ENCODE peak calls at places on chromosomes 12 and 14, in four cellular contexts. One of them, this sample, is unnamed.

GRCh38 chr14:76117789-76118188 is 33.9 kb upstream of the GPATCH2L start:
- DNase-seq in HCT116: no peak
- DNase-seq in hepatocyte: no peak
- DNase-seq in PC-3: no peak
- DNase-seq in this sample: no peak

GRCh38 chr14:94342334-94342934 is 19.3 kb upstream of the SERPINA6 start:
- DNase-seq in HCT116: peak; percentile 95
- DNase-seq in hepatocyte: peak; percentile 92
- DNase-seq in PC-3: peak; percentile 93
- DNase-seq in this sample: no peak

GRCh38 chr14:34693228-34693939 is 21.0 kb downstream of the CFL2 start:
- DNase-seq in HCT116: peak; percentile 37
- DNase-seq in hepatocyte: peak; percentile 42
- DNase-seq in PC-3: peak; percentile 32
- DNase-seq in this sample: peak; percentile 16

GRCh38 chr14:54135804-54136280 is 179.2 kb upstream of the BMP4 start:
- DNase-seq in HCT116: no peak
- DNase-seq in hepatocyte: no peak
- DNase-seq in PC-3: no peak
- DNase-seq in this sample: no peak

GRCh38 chr12:19236656-19237055 is 107.1 kb downstream of the PLEKHA5 start:
- DNase-seq in HCT116: no peak
- DNase-seq in hepatocyte: no peak
- DNase-seq in PC-3: no peak
- DNase-seq in this sample: no peak

GRCh38 chr12:21773799-21774198 is 707 bp downstream of the KCNJ8 start:
- DNase-seq in HCT116: no peak
- DNase-seq in hepatocyte: no peak
- DNase-seq in PC-3: no peak
- DNase-seq in this sample: peak; percentile 15

GRCh38 chr14:73591690-73592448 is at the start of gene ACOT4:
- DNase-seq in HCT116: no peak
- DNase-seq in hepatocyte: peak; percentile 63
- DNase-seq in PC-3: peak; percentile 65
- DNase-seq in this sample: peak; percentile 50

GRCh38 chr12:111122458-111122878 is 202.1 kb upstream of the MYL2 start:
- DNase-seq in HCT116: no peak
- DNase-seq in hepatocyte: no peak
- DNase-seq in PC-3: no peak
- DNase-seq in this sample: no peak

GRCh38 chr14:37172024-37172869 is at the start of gene SLC25A21:
- DNase-seq in HCT116: peak; percentile 71
- DNase-seq in hepatocyte: peak; percentile 83
- DNase-seq in PC-3: peak; percentile 87
- DNase-seq in this sample: peak; percentile 85

GRCh38 chr14:85054178-85054577 is 475.8 kb upstream of the FLRT2 start:
- DNase-seq in HCT116: no peak
- DNase-seq in hepatocyte: no peak
- DNase-seq in PC-3: no peak
- DNase-seq in this sample: no peak

GRCh38 chr14:69268763-69269162 is 8.8 kb downstream of the GALNT16 start:
- DNase-seq in HCT116: no peak
- DNase-seq in hepatocyte: no peak
- DNase-seq in PC-3: peak; percentile 63
- DNase-seq in this sample: no peak

GRCh38 chr12:20426956-20427355 is 58.6 kb downstream of the PDE3A start:
- DNase-seq in HCT116: no peak
- DNase-seq in hepatocyte: no peak
- DNase-seq in PC-3: no peak
- DNase-seq in this sample: no peak

GRCh38 chr14:102930753-102931579 is 8.5 kb downstream of the AMN start:
- DNase-seq in HCT116: peak; percentile 40
- DNase-seq in hepatocyte: peak; percentile 34
- DNase-seq in PC-3: peak; percentile 62
- DNase-seq in this sample: peak; percentile 49

GRCh38 chr12:26648584-26648983 is 184.4 kb downstream of the ITPR2 start:
- DNase-seq in HCT116: no peak
- DNase-seq in hepatocyte: no peak
- DNase-seq in PC-3: peak; percentile 82
- DNase-seq in this sample: no peak

GRCh38 chr12:57894577-57895292 is 46.6 kb upstream of the ATP23 start:
- DNase-seq in HCT116: no peak
- DNase-seq in hepatocyte: no peak
- DNase-seq in PC-3: no peak
- DNase-seq in this sample: no peak

GRCh38 chr14:105205718-105206208 is 24.7 kb upstream of the NUDT14 start:
- DNase-seq in HCT116: no peak
- DNase-seq in hepatocyte: no peak
- DNase-seq in PC-3: no peak
- DNase-seq in this sample: no peak

GRCh38 chr12:108019862-108020261 is 109.2 kb upstream of the WSCD2 start:
- DNase-seq in HCT116: no peak
- DNase-seq in hepatocyte: no peak
- DNase-seq in PC-3: no peak
- DNase-seq in this sample: no peak

GRCh38 chr14:100715803-100716202 is 10.9 kb upstream of the DLK1 start:
- DNase-seq in HCT116: no peak
- DNase-seq in hepatocyte: no peak
- DNase-seq in PC-3: peak; percentile 28
- DNase-seq in this sample: no peak

GRCh38 chr14:76919431-76919810 is 93.2 kb downstream of the LRRC74A start:
- DNase-seq in HCT116: no peak
- DNase-seq in hepatocyte: no peak
- DNase-seq in PC-3: peak; percentile 73
- DNase-seq in this sample: no peak

GRCh38 chr12:28925726-28926376 is 223.2 kb upstream of the FAR2 start:
- DNase-seq in HCT116: no peak
- DNase-seq in hepatocyte: no peak
- DNase-seq in PC-3: no peak
- DNase-seq in this sample: no peak

GRCh38 chr14:31949709-31950108 is 127.4 kb upstream of the ARHGAP5 start:
- DNase-seq in HCT116: no peak
- DNase-seq in hepatocyte: no peak
- DNase-seq in PC-3: peak; percentile 88
- DNase-seq in this sample: no peak

GRCh38 chr12:27906658-27907473 is 65.7 kb downstream of the PTHLH start:
- DNase-seq in HCT116: no peak
- DNase-seq in hepatocyte: peak; percentile 13
- DNase-seq in PC-3: no peak
- DNase-seq in this sample: no peak

GRCh38 chr12:81520064-81520945 is 238.8 kb downstream of the PPFIA2 start:
- DNase-seq in HCT116: no peak
- DNase-seq in hepatocyte: no peak
- DNase-seq in PC-3: no peak
- DNase-seq in this sample: no peak

GRCh38 chr14:94127330-94127729 is 2.1 kb downstream of the IFI27L2 start:
- DNase-seq in HCT116: no peak
- DNase-seq in hepatocyte: no peak
- DNase-seq in PC-3: no peak
- DNase-seq in this sample: no peak

GRCh38 chr14:67941456-67942018 is 122.0 kb downstream of the RAD51B start:
- DNase-seq in HCT116: no peak
- DNase-seq in hepatocyte: peak; percentile 20
- DNase-seq in PC-3: peak; percentile 20
- DNase-seq in this sample: peak; percentile 49

GRCh38 chr12:131990980-131991305 is 41.2 kb downstream of the EP400 start:
- DNase-seq in HCT116: no peak
- DNase-seq in hepatocyte: no peak
- DNase-seq in PC-3: no peak
- DNase-seq in this sample: no peak

GRCh38 chr12:28909291-28909690 is 239.8 kb upstream of the FAR2 start:
- DNase-seq in HCT116: no peak
- DNase-seq in hepatocyte: no peak
- DNase-seq in PC-3: peak; percentile 95
- DNase-seq in this sample: no peak

DNA sequence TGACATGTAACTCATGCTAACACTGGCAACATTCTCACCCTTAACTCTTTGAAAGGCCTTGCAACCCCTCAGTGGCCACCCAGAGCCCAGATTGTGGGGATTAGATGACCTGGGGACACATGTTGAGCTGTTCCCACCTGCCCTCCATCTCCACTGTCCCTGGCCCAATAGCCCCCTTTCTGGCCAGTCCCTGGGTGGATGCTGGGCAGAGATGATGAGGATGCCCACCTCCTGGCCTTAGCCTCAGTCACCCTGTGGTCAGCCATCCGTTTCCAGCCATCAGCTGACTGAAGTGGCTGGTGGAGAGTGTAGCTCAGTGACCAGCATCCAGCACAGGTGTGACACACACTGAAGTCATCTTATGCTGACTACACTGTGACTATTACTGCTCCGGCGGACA is 4.7 kb downstream of the ANHX start:
- DNase-seq in HCT116: no peak
- DNase-seq in hepatocyte: no peak
- DNase-seq in PC-3: no peak
- DNase-seq in this sample: no peak
- H3K9me3 ChIP-seq in HCT116: peaks cover 4% of the 10 kb centered on the region
- H3K9me3 ChIP-seq in hepatocyte: no peaks in the 10 kb centered on the region
- H3K9me3 ChIP-seq in PC-3: no peaks in the 10 kb centered on the region
- H3K9me3 ChIP-seq in this sample: peaks cover 4% of the 10 kb centered on the region

GRCh38 chr12:15265868-15266267 is 44.7 kb upstream of the RERG start:
- DNase-seq in HCT116: no peak
- DNase-seq in hepatocyte: no peak
- DNase-seq in PC-3: no peak
- DNase-seq in this sample: no peak
- H3K27ac ChIP-seq in HCT116: no peak overlapping the region
- H3K27ac ChIP-seq in hepatocyte: no peak overlapping the region
- H3K27ac ChIP-seq in PC-3: no peak overlapping the region
- H3K27ac ChIP-seq in this sample: no peak overlapping the region

GRCh38 chr12:60205500-60205899 is 609.7 kb downstream of the SLC16A7 start:
- DNase-seq in HCT116: no peak
- DNase-seq in hepatocyte: peak; percentile 17
- DNase-seq in PC-3: peak; percentile 69
- DNase-seq in this sample: peak; percentile 10
- TF ChIP-seq EZH2phosphoT487 in HCT116: no peak
- TF ChIP-seq EZH2phosphoT487 in hepatocyte: no peak
- TF ChIP-seq EZH2phosphoT487 in PC-3: no peak
- TF ChIP-seq EZH2phosphoT487 in this sample: no peak

GRCh38 chr12:34625116-34625515 is 602.8 kb downstream of the ALG10 start:
- DNase-seq in HCT116: peak; percentile 7
- DNase-seq in hepatocyte: no peak
- DNase-seq in PC-3: peak; percentile 78
- DNase-seq in this sample: no peak

DNA sequence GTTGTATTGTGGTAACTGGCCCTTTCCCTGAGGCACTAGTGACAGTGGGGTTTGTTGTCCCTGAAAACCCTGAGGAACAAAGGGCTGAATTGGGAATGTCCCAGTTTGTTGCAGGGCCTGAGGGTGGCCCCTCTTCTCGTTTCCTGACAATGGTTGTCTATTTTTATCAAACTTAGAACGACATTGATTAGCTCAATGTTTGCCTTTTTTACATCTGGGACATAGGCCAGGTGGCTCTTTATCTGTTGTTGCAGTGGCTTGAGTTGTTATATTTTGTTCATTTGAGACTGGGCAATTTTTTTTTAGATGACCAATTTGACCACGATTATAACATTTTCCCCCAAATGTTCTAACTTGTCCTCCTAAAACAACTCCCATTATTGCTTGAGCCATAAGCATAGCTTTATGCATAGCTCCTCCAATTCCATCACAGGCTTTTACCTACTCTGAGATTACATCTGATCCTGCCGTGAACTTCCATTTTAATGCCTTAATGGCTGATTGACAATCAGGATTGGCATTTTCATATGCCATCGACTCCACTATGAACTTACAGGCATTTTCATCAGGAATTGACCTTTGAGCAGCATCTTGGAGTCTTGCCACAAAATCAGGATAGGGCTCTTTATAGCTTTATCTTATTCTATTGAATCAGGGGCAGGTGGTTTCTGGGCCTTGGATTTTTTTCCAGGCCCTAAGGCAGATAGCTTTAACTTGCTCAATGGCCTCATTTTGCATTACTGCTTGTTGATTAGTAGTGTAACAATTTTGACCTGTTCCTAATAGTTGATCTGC is 604.3 kb downstream of the ALG10 start:
- DNase-seq in HCT116: no peak
- DNase-seq in hepatocyte: no peak
- DNase-seq in PC-3: no peak
- DNase-seq in this sample: no peak
- H3K9me3 ChIP-seq in HCT116: no peaks in the 10 kb centered on the region
- H3K9me3 ChIP-seq in hepatocyte: no peaks in the 10 kb centered on the region
- H3K9me3 ChIP-seq in PC-3: no peaks in the 10 kb centered on the region
- H3K9me3 ChIP-seq in this sample: peaks cover 13% of the 10 kb centered on the region

DNA sequence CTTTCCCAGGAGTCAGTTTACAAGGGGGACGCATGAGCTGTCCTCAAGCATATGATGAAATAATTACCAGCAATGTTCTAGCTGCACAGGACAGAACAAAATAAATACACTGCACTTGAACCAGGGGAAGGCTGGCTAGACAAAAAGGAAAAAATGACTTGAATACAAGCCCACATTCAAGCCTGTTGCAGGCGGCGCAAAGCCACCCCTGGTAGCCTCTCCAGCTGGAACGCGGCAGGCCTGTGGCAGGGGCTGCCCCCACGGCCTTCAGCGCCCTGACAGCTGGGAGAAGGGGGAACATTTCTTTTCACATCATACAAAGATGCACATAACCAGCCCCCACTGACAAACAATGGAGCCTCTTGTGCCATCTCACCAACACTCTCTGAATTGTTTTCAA is 57.1 kb downstream of the TRAFD1 start:
- DNase-seq in HCT116: no peak
- DNase-seq in hepatocyte: no peak
- DNase-seq in PC-3: no peak
- DNase-seq in this sample: no peak
- H3K27ac ChIP-seq in HCT116: no peak overlapping the region
- H3K27ac ChIP-seq in hepatocyte: no peak overlapping the region
- H3K27ac ChIP-seq in PC-3: no peak overlapping the region
- H3K27ac ChIP-seq in this sample: no peak overlapping the region

DNA sequence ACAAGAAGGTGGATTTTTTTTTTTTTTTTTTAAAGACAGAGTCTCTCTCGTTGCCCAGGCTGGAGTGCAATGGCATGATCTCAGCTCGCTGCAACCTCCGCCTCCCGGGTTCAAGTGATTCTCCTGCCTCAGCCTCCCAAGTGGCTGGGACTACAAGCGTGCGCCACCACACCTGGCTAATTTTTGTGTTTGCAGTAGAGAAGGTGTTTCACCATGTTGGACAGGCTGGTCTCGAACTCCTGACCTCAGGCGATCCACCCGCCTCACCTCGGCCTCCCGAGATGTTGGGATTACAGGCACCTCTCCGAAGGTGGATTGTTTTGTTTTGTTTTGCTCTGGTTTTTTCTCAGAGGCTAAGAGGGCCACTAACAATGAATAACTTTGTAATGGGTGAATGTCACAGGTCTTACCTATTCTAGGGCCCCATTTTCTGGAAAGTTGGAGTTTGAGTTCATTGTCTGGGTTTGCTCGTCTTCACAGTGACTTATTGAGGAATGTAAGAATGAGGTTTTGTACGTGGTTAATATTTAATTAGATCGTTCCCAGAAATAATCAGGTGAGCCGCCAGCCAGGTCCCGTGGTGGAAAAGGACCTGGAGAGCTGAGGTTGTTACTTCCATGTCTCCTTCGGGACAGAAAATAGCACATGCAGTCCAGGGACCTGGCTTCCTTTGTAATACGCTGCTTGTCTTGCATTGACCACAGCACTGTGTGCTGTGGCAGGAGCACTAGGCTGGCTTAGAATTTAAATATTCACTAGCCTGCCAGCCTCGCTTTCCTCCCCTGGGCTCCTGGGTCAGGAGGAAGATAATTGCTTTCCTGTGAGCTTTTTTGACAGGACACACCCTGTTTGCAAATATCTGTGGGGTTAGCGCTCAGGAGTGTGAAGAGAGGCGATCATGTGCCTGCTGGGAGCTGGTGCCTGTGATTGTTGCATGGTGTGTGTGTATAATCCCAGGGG is 2.3 kb downstream of the HIP1R start:
- DNase-seq in HCT116: no peak
- DNase-seq in hepatocyte: peak; percentile 65
- DNase-seq in PC-3: peak; percentile 31
- DNase-seq in this sample: no peak
- TF ChIP-seq EZH2phosphoT487 in HCT116: no peak
- TF ChIP-seq EZH2phosphoT487 in hepatocyte: no peak
- TF ChIP-seq EZH2phosphoT487 in PC-3: no peak
- TF ChIP-seq EZH2phosphoT487 in this sample: no peak